ENCODE peak calls at places on chromosomes 3 and 15, in eight cellular contexts. One of them, this sample, is unnamed. For H3K36me3, the result is how much of the 10 kb centered on the place peaks cover.

GRCh38 chr3:94405258-94406035 is 342.6 kb downstream of the NSUN3 start:
- DNase-seq in brain microvascular endothelial cell: peak
- DNase-seq in tibial nerve: no peak
- DNase-seq in stomach: no peak
- DNase-seq in sigmoid colon: no peak
- DNase-seq in breast epithelium: no peak
- DNase-seq in astrocyte: peak
- DNase-seq in ovary: no peak
- DNase-seq in this sample: no peak

GRCh38 chr3:32026583-32026982 is 45.0 kb downstream of the ZNF860 start:
- DNase-seq in stomach: no peak
- DNase-seq in ovary: no peak
- DNase-seq in astrocyte: no peak
- DNase-seq in sigmoid colon: no peak
- DNase-seq in tibial nerve: no peak
- DNase-seq in brain microvascular endothelial cell: no peak
- DNase-seq in breast epithelium: no peak
- DNase-seq in this sample: no peak

GRCh38 chr3:136860541-136860940 is 1.5 kb upstream of the NCK1 start:
- DNase-seq in astrocyte: peak
- DNase-seq in sigmoid colon: no peak
- DNase-seq in tibial nerve: no peak
- DNase-seq in ovary: no peak
- DNase-seq in stomach: no peak
- DNase-seq in breast epithelium: no peak
- DNase-seq in brain microvascular endothelial cell: no peak
- DNase-seq in this sample: no peak

GRCh38 chr15:101183226-101183925 is 68.5 kb downstream of the CHSY1 start:
- DNase-seq in brain microvascular endothelial cell: no peak
- DNase-seq in tibial nerve: no peak
- DNase-seq in sigmoid colon: no peak
- DNase-seq in ovary: no peak
- DNase-seq in astrocyte: no peak
- DNase-seq in stomach: no peak
- DNase-seq in breast epithelium: no peak
- DNase-seq in this sample: no peak

GRCh38 chr3:117399311-117400068 is 689.9 kb downstream of the TUSC7 start:
- DNase-seq in brain microvascular endothelial cell: peak
- DNase-seq in ovary: no peak
- DNase-seq in sigmoid colon: no peak
- DNase-seq in stomach: no peak
- DNase-seq in astrocyte: peak
- DNase-seq in tibial nerve: no peak
- DNase-seq in breast epithelium: no peak
- DNase-seq in this sample: no peak

GRCh38 chr15:85750319-85750806 is 44.4 kb downstream of the KLHL25 start:
- DNase-seq in brain microvascular endothelial cell: peak
- DNase-seq in astrocyte: peak
- DNase-seq in stomach: peak
- DNase-seq in ovary: peak
- DNase-seq in breast epithelium: peak
- DNase-seq in sigmoid colon: peak
- DNase-seq in tibial nerve: peak
- DNase-seq in this sample: peak

GRCh38 chr15:101765772-101766456 is 37.4 kb upstream of the OR4F6 start:
- DNase-seq in breast epithelium: no peak
- DNase-seq in sigmoid colon: no peak
- DNase-seq in brain microvascular endothelial cell: no peak
- DNase-seq in ovary: no peak
- DNase-seq in stomach: no peak
- DNase-seq in astrocyte: no peak
- DNase-seq in tibial nerve: no peak
- DNase-seq in this sample: no peak

GRCh38 chr3:155556531-155556930 is 188.3 kb downstream of the PLCH1 start:
- DNase-seq in astrocyte: peak
- DNase-seq in sigmoid colon: no peak
- DNase-seq in tibial nerve: no peak
- DNase-seq in stomach: no peak
- DNase-seq in breast epithelium: no peak
- DNase-seq in brain microvascular endothelial cell: no peak
- DNase-seq in ovary: no peak
- DNase-seq in this sample: no peak

GRCh38 chr3:147405552-147406254 is 640 bp downstream of the ZIC4 start:
- DNase-seq in ovary: no peak
- DNase-seq in astrocyte: no peak
- DNase-seq in brain microvascular endothelial cell: no peak
- DNase-seq in tibial nerve: no peak
- DNase-seq in breast epithelium: no peak
- DNase-seq in stomach: no peak
- DNase-seq in sigmoid colon: no peak
- DNase-seq in this sample: peak

GRCh38 chr15:43775411-43775965 is 1.3 kb downstream of the ELL3 start:
- DNase-seq in ovary: peak
- DNase-seq in tibial nerve: no peak
- DNase-seq in sigmoid colon: no peak
- DNase-seq in breast epithelium: peak
- DNase-seq in stomach: peak
- DNase-seq in brain microvascular endothelial cell: peak
- DNase-seq in astrocyte: peak
- DNase-seq in this sample: no peak

GRCh38 chr3:179558742-179559364 is 3.9 kb upstream of the ACTL6A start:
- DNase-seq in astrocyte: peak
- DNase-seq in breast epithelium: peak
- DNase-seq in stomach: peak
- DNase-seq in ovary: no peak
- DNase-seq in brain microvascular endothelial cell: peak
- DNase-seq in sigmoid colon: peak
- DNase-seq in tibial nerve: peak
- DNase-seq in this sample: no peak

GRCh38 chr3:45611619-45612018 is 17.1 kb downstream of the LIMD1 start:
- DNase-seq in brain microvascular endothelial cell: no peak
- DNase-seq in ovary: no peak
- DNase-seq in tibial nerve: no peak
- DNase-seq in breast epithelium: peak
- DNase-seq in stomach: no peak
- DNase-seq in astrocyte: no peak
- DNase-seq in sigmoid colon: no peak
- DNase-seq in this sample: no peak

GRCh38 chr3:109731639-109732473 is 394.5 kb upstream of the DPPA4 start:
- DNase-seq in brain microvascular endothelial cell: peak
- DNase-seq in tibial nerve: no peak
- DNase-seq in stomach: peak
- DNase-seq in astrocyte: peak
- DNase-seq in sigmoid colon: no peak
- DNase-seq in ovary: no peak
- DNase-seq in breast epithelium: no peak
- DNase-seq in this sample: no peak

GRCh38 chr3:66418432-66419052 is 82.3 kb downstream of the LRIG1 start:
- DNase-seq in stomach: peak
- DNase-seq in breast epithelium: peak
- DNase-seq in tibial nerve: no peak
- DNase-seq in brain microvascular endothelial cell: no peak
- DNase-seq in astrocyte: peak
- DNase-seq in ovary: no peak
- DNase-seq in sigmoid colon: peak
- DNase-seq in this sample: no peak

GRCh38 chr3:177385831-177386301 is 188.6 kb upstream of the TBL1XR1 start:
- DNase-seq in brain microvascular endothelial cell: peak
- DNase-seq in breast epithelium: no peak
- DNase-seq in ovary: no peak
- DNase-seq in sigmoid colon: no peak
- DNase-seq in astrocyte: peak
- DNase-seq in tibial nerve: no peak
- DNase-seq in stomach: no peak
- DNase-seq in this sample: no peak

GRCh38 chr3:182201769-182202168 is 490.0 kb downstream of the SOX2 start:
- DNase-seq in stomach: no peak
- DNase-seq in astrocyte: no peak
- DNase-seq in ovary: no peak
- DNase-seq in tibial nerve: no peak
- DNase-seq in brain microvascular endothelial cell: no peak
- DNase-seq in sigmoid colon: no peak
- DNase-seq in breast epithelium: no peak
- DNase-seq in this sample: no peak

GRCh38 chr3:186882881-186883685 is 40.6 kb downstream of the ADIPOQ start:
- DNase-seq in stomach: no peak
- DNase-seq in sigmoid colon: no peak
- DNase-seq in breast epithelium: no peak
- DNase-seq in tibial nerve: no peak
- DNase-seq in brain microvascular endothelial cell: peak
- DNase-seq in ovary: no peak
- DNase-seq in astrocyte: peak
- DNase-seq in this sample: no peak

DNA sequence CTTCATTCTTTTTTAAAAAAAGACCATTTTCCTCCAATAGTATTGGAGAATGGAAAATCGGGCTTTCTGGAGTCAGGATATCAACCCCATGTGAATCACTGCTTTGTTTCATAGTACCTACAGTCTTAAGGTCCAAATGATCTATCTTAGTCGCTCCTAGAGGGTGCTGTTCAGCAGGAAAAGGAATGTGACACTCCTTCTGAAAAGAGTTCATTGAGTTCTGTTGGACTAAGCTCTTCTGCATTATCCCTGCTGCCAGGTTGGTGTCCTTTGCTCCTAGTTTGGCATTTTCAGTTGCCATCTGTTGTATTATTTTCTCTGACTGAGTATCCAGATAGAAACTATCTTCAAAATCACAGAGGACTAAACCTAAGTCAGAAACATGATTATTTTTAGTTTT is 57.2 kb downstream of the POLQ start:
- DNase-seq in tibial nerve: no peak
- DNase-seq in sigmoid colon: no peak
- DNase-seq in brain microvascular endothelial cell: no peak
- DNase-seq in breast epithelium: no peak
- DNase-seq in stomach: no peak
- DNase-seq in ovary: no peak
- DNase-seq in astrocyte: no peak
- DNase-seq in this sample: no peak
- H3K36me3 ChIP-seq in tibial nerve: under half
- H3K36me3 ChIP-seq in sigmoid colon: under half
- H3K36me3 ChIP-seq in brain microvascular endothelial cell: under half
- H3K36me3 ChIP-seq in breast epithelium: under half
- H3K36me3 ChIP-seq in stomach: under half
- H3K36me3 ChIP-seq in ovary: under half
- H3K36me3 ChIP-seq in astrocyte: under half
- H3K36me3 ChIP-seq in this sample: under half

DNA sequence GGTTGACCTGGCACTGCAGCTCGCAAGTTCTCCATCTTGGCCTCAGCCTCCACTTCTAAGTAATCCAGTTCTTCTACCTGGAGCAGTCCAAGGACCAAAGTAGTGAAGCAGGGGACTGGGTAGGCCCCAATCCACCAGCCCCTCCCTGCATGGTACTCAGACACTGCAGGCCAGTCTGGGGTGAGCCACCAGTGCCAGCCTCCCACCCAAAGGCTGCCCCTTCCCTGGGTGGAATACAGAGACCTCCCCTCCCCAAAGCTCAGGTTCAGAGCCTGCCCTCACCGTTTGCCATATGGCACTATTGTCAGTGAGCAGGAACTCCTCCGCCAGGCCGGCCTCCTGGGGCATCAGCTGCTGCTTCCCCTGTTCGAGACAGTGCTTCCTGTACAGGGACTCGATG is 10.8 kb downstream of the POLG start:
- DNase-seq in stomach: no peak
- DNase-seq in brain microvascular endothelial cell: no peak
- DNase-seq in breast epithelium: no peak
- DNase-seq in tibial nerve: no peak
- DNase-seq in ovary: no peak
- DNase-seq in sigmoid colon: no peak
- DNase-seq in astrocyte: no peak
- DNase-seq in this sample: no peak
- H3K27ac ChIP-seq in stomach: no peak
- H3K27ac ChIP-seq in brain microvascular endothelial cell: no peak
- H3K27ac ChIP-seq in breast epithelium: no peak
- H3K27ac ChIP-seq in tibial nerve: no peak
- H3K27ac ChIP-seq in ovary: no peak
- H3K27ac ChIP-seq in sigmoid colon: no peak
- H3K27ac ChIP-seq in astrocyte: no peak
- H3K27ac ChIP-seq in this sample: no peak

DNA sequence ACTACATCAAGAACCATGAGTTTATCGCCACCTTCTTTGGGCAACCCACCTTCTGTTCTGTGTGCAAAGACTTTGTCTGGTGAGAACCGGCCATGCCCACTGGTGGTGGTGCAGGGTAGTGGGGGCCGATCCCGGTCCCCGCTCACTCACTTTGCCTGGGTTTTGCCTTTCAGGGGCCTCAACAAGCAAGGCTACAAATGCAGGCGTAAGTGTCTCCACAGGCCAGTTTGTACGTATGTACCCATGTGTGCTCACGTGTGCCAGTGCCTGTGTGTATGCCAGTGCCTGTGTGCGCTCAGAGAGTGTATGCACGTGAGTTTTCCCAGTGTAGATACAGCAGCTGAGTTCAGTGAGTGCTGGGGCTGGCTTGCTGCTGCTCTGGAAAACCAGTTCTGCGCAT is 20.5 kb downstream of the PRKCD start:
- DNase-seq in breast epithelium: no peak
- DNase-seq in sigmoid colon: no peak
- DNase-seq in ovary: no peak
- DNase-seq in brain microvascular endothelial cell: no peak
- DNase-seq in astrocyte: no peak
- DNase-seq in tibial nerve: no peak
- DNase-seq in stomach: no peak
- DNase-seq in this sample: no peak
- H3K36me3 ChIP-seq in breast epithelium: under half
- H3K36me3 ChIP-seq in sigmoid colon: under half
- H3K36me3 ChIP-seq in ovary: under half
- H3K36me3 ChIP-seq in brain microvascular endothelial cell: under half
- H3K36me3 ChIP-seq in astrocyte: under half
- H3K36me3 ChIP-seq in tibial nerve: half or more
- H3K36me3 ChIP-seq in stomach: half or more
- H3K36me3 ChIP-seq in this sample: under half

GRCh38 chr3:12188328-12188648 is 29.6 kb upstream of the TIMP4 start:
- DNase-seq in brain microvascular endothelial cell: no peak
- DNase-seq in sigmoid colon: no peak
- DNase-seq in ovary: no peak
- DNase-seq in stomach: no peak
- DNase-seq in astrocyte: no peak
- DNase-seq in tibial nerve: no peak
- DNase-seq in breast epithelium: no peak
- DNase-seq in this sample: no peak

GRCh38 chr3:12190221-12190807 is 31.6 kb upstream of the TIMP4 start:
- DNase-seq in sigmoid colon: no peak
- DNase-seq in ovary: no peak
- DNase-seq in tibial nerve: no peak
- DNase-seq in stomach: no peak
- DNase-seq in breast epithelium: no peak
- DNase-seq in astrocyte: no peak
- DNase-seq in brain microvascular endothelial cell: no peak
- DNase-seq in this sample: no peak

GRCh38 chr3:12190832-12191231 is 32.1 kb upstream of the TIMP4 start:
- DNase-seq in stomach: no peak
- DNase-seq in brain microvascular endothelial cell: no peak
- DNase-seq in ovary: no peak
- DNase-seq in sigmoid colon: no peak
- DNase-seq in astrocyte: no peak
- DNase-seq in breast epithelium: no peak
- DNase-seq in tibial nerve: no peak
- DNase-seq in this sample: no peak

GRCh38 chr3:12187448-12188327 is 29.0 kb upstream of the TIMP4 start:
- DNase-seq in ovary: peak
- DNase-seq in breast epithelium: no peak
- DNase-seq in stomach: no peak
- DNase-seq in brain microvascular endothelial cell: peak
- DNase-seq in astrocyte: peak
- DNase-seq in tibial nerve: no peak
- DNase-seq in sigmoid colon: no peak
- DNase-seq in this sample: peak

GRCh38 chr3:12188681-12189287 is 30.1 kb upstream of the TIMP4 start:
- DNase-seq in stomach: no peak
- DNase-seq in brain microvascular endothelial cell: no peak
- DNase-seq in ovary: no peak
- DNase-seq in breast epithelium: no peak
- DNase-seq in sigmoid colon: no peak
- DNase-seq in astrocyte: no peak
- DNase-seq in tibial nerve: no peak
- DNase-seq in this sample: no peak
- H3K27ac ChIP-seq in stomach: peak
- H3K27ac ChIP-seq in brain microvascular endothelial cell: no peak
- H3K27ac ChIP-seq in ovary: no peak
- H3K27ac ChIP-seq in breast epithelium: peak
- H3K27ac ChIP-seq in sigmoid colon: no peak
- H3K27ac ChIP-seq in astrocyte: peak
- H3K27ac ChIP-seq in tibial nerve: peak
- H3K27ac ChIP-seq in this sample: no peak

This sample was measured in kidney.